ENCODE peak calls at places on chromosomes 6 and 20, in five cellular contexts. V is SK-MEL-5; S is activated T-cell treated with anti-CD3 and anti-CD28 coated beads, Interleukin-2, amount 50 U/mL, for 4 hours; I is tibial nerve; L is T-helper 2 cell. J is an unnamed sample.

GRCh38 chr6:167686204-167686893 is 140.4 kb upstream of the AFDN start:
- DNase-seq in V (no peak), S (no peak), I (no peak), L (no peak), J (no peak)

GRCh38 chr6:167735498-167736201 is 91.1 kb upstream of the AFDN start:
- DNase-seq in V (peak), S (no peak), I (no peak), L (no peak), J (no peak)

GRCh38 chr6:111938710-111939109 is 65.5 kb upstream of the FYN start:
- DNase-seq in V (no peak), S (no peak), I (no peak), L (no peak), J (no peak)

GRCh38 chr6:41286544-41287346 is at the start of gene TREM1:
- DNase-seq in V (no peak), S (no peak), I (no peak), L (no peak), J (peak)

GRCh38 chr6:19433101-19433500 is 404.1 kb upstream of the ID4 start:
- DNase-seq in V (peak), S (no peak), I (no peak), L (no peak), J (no peak)

GRCh38 chr6:64012351-64013060 is 376.9 kb downstream of the PHF3 start:
- DNase-seq in V (peak), S (no peak), I (no peak), L (no peak), J (no peak)

GRCh38 chr6:134457941-134458340 is 140.0 kb upstream of the SGK1 start:
- DNase-seq in V (peak), S (no peak), I (no peak), L (no peak), J (no peak)

GRCh38 chr20:49478754-49479689 is 3.4 kb downstream of the KCNB1 start:
- DNase-seq in V (no peak), S (no peak), I (no peak), L (no peak), J (no peak)

GRCh38 chr20:52889225-52889624 is 82.9 kb upstream of the TSHZ2 start:
- DNase-seq in V (no peak), S (no peak), I (no peak), L (no peak), J (no peak)

GRCh38 chr6:13924949-13925881 is at the start of gene RNF182:
- DNase-seq in V (no peak), S (no peak), I (no peak), L (no peak), J (no peak)

GRCh38 chr6:152110878-152111820 is 303.7 kb downstream of the ESR1 start:
- DNase-seq in V (no peak), S (no peak), I (no peak), L (no peak), J (peak)

GRCh38 chr20:37758332-37758731 is 64.5 kb downstream of the CTNNBL1 start:
- DNase-seq in V (peak), S (no peak), I (no peak), L (no peak), J (no peak)

J was measured in tibial artery.